ENCODE peak calls at places on chromosomes 3 and 15, in seven cellular contexts. A, T, Q, F, O, C and V are unnamed samples.

GRCh38 chr3:185330644-185331043 is 32.3 kb upstream of the MAP3K13 start:
- DNase-seq in A (no peak), T (no peak), Q (no peak), F (no peak), O (no peak), C (no peak), V (no peak)

GRCh38 chr3:43995078-43995928 is 246.4 kb upstream of the TOPAZ1 start:
- DNase-seq in A (no peak), T (no peak), Q (peak), F (no peak), O (peak), C (peak), V (peak)

GRCh38 chr3:106880206-106880605 is 497.0 kb upstream of the CCDC54 start:
- DNase-seq in A (no peak), T (no peak), Q (no peak), F (no peak), O (no peak), C (no peak), V (no peak)

GRCh38 chr3:47423548-47424145 is 42.8 kb downstream of the PTPN23 start:
- DNase-seq in A (no peak), T (no peak), Q (no peak), F (no peak), O (no peak), C (no peak), V (no peak)

GRCh38 chr3:151568095-151568685 is 107.3 kb upstream of the IGSF10 start:
- DNase-seq in A (no peak), T (no peak), Q (peak), F (no peak), O (no peak), C (no peak), V (no peak)

GRCh38 chr15:85408270-85408746 is 27.9 kb downstream of the AKAP13 start:
- DNase-seq in A (no peak), T (no peak), Q (no peak), F (no peak), O (no peak), C (no peak), V (no peak)

GRCh38 chr15:92098869-92099268 is 245.4 kb downstream of the SLCO3A1 start:
- DNase-seq in A (no peak), T (peak), Q (no peak), F (no peak), O (no peak), C (no peak), V (no peak)

GRCh38 chr15:88580532-88580931 is 34.1 kb upstream of the DET1 start:
- DNase-seq in A (no peak), T (no peak), Q (no peak), F (no peak), O (no peak), C (no peak), V (no peak)

GRCh38 chr3:177721864-177722370 is 524.6 kb upstream of the TBL1XR1 start:
- DNase-seq in A (peak), T (no peak), Q (peak), F (no peak), O (no peak), C (no peak), V (no peak)

GRCh38 chr3:103613738-103614137 is 1178.9 kb downstream of the ZPLD1 start:
- DNase-seq in A (no peak), T (no peak), Q (no peak), F (no peak), O (no peak), C (no peak), V (no peak)

GRCh38 chr3:102085431-102086226 is 236.3 kb downstream of the NFKBIZ start:
- DNase-seq in A (peak), T (no peak), Q (no peak), F (no peak), O (no peak), C (no peak), V (no peak)